ENCODE peak calls at places on chromosomes 1 and 21, in four cellular contexts. I is transverse colon, U is lower leg skin, P is left lung. R is an unnamed sample.

GRCh38 chr1:16212251-16212961 is at the start of gene ARHGEF19:
- DNase-seq in U (no peak), I (peak), P (peak), R (no peak)

GRCh38 chr1:163131981-163132380 is 62.8 kb downstream of the RGS4 start:
- DNase-seq in I (no peak), U (no peak), P (no peak), R (no peak)

GRCh38 chr1:244288663-244289062 is 163.0 kb downstream of the ADSS2 start:
- DNase-seq in I (no peak), U (no peak), P (no peak), R (no peak)

GRCh38 chr1:225823811-225824261 is 13.9 kb downstream of the EPHX1 start:
- DNase-seq in U (no peak), P (no peak), I (no peak), R (no peak)

GRCh38 chr1:39086386-39087108 is 60.4 kb downstream of the NDUFS5 start:
- DNase-seq in U (no peak), I (no peak), P (no peak), R (no peak)

GRCh38 chr1:156359973-156360372 is 9.0 kb upstream of the RHBG start:
- DNase-seq in P (no peak), U (peak), I (no peak), R (no peak)

GRCh38 chr1:156500847-156501686 is 492 bp upstream of the MEF2D start:
- DNase-seq in I (peak), U (peak), P (peak), R (peak)

GRCh38 chr1:224852901-224853568 is 76.4 kb upstream of the DNAH14 start:
- DNase-seq in I (no peak), P (no peak), U (no peak), R (no peak)

GRCh38 chr1:214328770-214329455 is 48.0 kb downstream of the SMYD2 start:
- DNase-seq in I (peak), P (peak), U (peak), R (peak)

GRCh38 chr1:7230121-7230895 is 445.1 kb downstream of the CAMTA1 start:
- DNase-seq in I (no peak), U (peak), P (no peak), R (no peak)

GRCh38 chr1:56142301-56142700 is 437.1 kb downstream of the PLPP3 start:
- DNase-seq in P (no peak), U (no peak), I (no peak), R (no peak)

GRCh38 chr1:224762046-224762445 is 145.9 kb downstream of the CNIH3 start:
- DNase-seq in I (no peak), U (no peak), P (no peak), R (no peak)

DNA sequence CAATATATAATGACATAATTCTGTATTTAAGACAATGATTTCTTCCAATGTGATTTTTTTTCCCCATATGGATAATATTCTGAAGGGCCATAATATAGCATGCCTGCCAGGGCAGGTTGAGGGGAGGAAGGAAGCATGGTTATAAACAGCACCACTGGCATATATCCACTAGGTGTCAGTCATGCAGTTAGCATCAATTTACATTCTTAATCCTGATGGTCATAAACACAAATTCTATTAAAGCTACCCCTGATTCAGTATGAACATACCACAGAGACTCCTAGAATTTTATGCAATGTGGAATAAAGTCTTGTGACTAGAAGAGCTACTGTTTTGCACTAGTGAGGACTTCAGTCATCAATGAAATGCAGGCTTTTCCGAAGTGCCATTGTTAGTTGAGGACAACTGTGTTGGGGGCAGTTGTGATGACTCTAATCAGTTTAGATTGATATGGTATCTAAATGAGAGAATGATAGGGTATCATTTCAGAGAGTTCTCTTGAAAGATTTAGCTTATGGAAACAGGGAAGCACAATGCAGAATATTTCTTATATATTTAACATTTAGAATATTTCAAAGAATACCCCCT is 342.7 kb upstream of the NR5A2 start:
- DNase-seq in I (peak), U (no peak), P (no peak), R (peak)
- H3K4me3 ChIP-seq in I (no peak), U (no peak), P (no peak), R (no peak)

GRCh38 chr1:109827466-109827865 is 63.7 kb upstream of the EPS8L3 start:
- DNase-seq in I (no peak), P (no peak), U (peak), R (no peak)

GRCh38 chr1:109825774-109826173 is 62.1 kb upstream of the EPS8L3 start:
- DNase-seq in I (no peak), U (no peak), P (no peak), R (no peak)

GRCh38 chr1:109827986-109828385 is 64.3 kb upstream of the EPS8L3 start:
- DNase-seq in P (no peak), I (no peak), U (peak), R (no peak)

GRCh38 chr1:109826930-109827349 is 63.2 kb upstream of the EPS8L3 start:
- DNase-seq in U (peak), I (no peak), P (no peak), R (no peak)

DNA sequence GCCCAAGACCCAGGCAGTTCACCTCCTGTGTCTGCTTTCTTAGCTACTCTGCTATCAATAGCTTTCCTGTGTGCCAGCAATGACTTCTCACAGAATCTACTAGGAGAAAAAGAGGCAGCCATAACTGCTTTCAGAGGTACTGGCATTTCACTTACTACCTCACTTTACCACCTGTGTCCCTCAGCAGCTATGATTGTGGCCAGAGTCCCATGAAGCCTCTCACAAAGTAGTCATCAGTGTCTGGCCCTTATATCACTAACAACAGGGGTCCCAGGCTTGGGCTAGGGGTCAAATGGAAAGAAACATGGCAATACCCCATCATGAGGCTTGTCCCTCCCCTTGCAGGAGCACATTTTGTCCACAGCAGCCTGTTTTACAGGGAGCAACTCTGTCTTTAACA is 62.7 kb upstream of the EPS8L3 start:
- DNase-seq in I (no peak), U (peak), P (no peak), R (no peak)
- TF ChIP-seq CTCF in I (no peak), U (no peak), P (no peak), R (no peak)

GRCh38 chr1:159920202-159920601 is 5.1 kb downstream of the TAGLN2 start:
- DNase-seq in I (no peak), P (no peak), U (no peak), R (no peak)
- H3K4me3 ChIP-seq in I (no peak), P (no peak), U (no peak), R (no peak)

GRCh38 chr1:150549496-150550221 is 451 bp downstream of the ADAMTSL4 start:
- DNase-seq in I (peak), P (no peak), U (peak), R (no peak)
- TF ChIP-seq CTCF in I (no peak), P (no peak), U (no peak), R (no peak)

DNA sequence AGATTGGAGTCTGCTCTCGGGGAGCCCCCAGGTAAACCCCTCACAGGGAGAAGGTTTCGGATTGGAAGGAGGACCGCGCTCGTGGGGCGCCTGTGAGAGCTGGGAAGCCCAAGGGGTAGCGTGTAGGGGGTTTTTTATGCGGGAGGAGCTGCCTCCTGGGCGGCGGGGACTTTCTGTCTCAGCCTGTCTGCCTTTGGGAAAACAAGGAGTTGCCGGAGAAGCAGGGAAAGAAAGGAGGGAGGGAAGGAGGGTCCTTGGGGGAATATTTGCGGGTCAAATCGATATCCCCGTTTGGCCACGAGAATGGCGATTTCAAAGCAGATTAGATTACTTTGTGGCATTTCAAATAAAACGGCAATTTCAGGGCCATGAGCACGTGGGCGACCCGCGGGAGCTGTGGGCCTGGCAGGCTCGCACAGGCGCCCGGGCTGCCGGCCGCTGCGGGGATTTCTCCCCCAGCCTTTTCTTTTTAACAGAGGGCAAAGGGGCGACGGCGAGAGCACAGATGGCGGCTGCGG is 9.7 kb downstream of the SIM2 start:
- DNase-seq in P (no peak), U (peak), I (no peak), R (no peak)
- H3K4me3 ChIP-seq in P (no peak), U (no peak), I (no peak), R (no peak)

GRCh38 chr1:32447469-32448185 is 17.2 kb upstream of the ZBTB8B start:
- DNase-seq in P (no peak), U (no peak), I (no peak), R (no peak)

GRCh38 chr1:32454726-32455125 is 10.1 kb upstream of the ZBTB8B start:
- DNase-seq in U (no peak), I (no peak), P (no peak), R (no peak)

GRCh38 chr1:32448773-32449456 is 16.0 kb upstream of the ZBTB8B start:
- DNase-seq in I (no peak), U (no peak), P (no peak), R (no peak)
- TF ChIP-seq CTCF in I (no peak), U (no peak), P (no peak), R (no peak)

DNA sequence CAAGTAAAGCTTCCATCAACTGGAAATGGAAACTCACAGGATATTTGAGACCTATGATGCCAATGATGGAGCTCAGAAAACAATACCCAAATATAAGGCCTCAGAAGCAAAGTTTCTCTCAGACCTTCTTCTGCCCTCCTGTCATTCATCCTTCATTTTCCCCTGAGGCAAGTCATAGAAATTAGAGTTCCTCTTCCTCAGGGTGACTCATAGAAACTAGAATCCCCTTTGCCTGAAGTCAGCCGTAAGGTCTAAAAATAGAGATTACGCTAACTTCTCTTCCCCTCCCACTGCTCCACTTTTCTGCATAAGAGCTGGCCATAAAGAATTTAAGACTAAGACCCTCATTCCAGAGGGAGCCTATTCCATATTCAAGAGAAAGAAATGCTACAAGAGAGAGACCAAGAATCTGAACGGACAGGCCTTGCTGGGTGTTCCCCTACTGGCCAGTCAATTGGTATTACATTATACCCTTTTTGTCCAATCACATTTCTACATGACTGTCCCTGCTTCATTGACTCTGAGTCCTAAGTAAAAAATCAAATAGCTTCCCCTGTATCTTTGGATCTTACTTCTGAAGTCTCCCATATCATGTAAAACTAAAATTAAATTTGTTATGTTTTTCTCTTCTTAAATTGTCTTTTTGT is 994.9 kb downstream of the ADGRL2 start:
- DNase-seq in P (no peak), U (no peak), I (no peak), R (no peak)
- H3K4me3 ChIP-seq in P (no peak), U (no peak), I (no peak), R (no peak)

DNA sequence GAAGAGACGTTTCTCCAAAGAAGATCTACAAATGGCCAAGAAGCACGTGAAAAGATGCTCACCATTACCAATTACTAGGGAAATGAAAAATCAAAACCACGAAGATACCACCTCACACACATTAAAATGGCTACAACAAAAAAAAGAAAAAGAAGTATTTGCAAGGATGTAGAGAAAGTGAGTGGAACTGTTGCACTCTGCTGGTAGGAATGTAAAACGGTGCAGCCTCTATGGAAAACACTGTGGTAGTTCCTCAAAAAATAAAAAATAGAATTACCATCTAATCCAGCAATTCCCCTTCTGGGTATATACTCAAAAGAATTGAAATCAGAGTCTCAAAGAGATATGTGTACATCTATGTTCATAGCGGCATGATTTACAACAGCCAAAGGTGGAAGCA is 115.4 kb upstream of the EDN2 start:
- DNase-seq in I (no peak), P (no peak), U (no peak), R (no peak)
- TF ChIP-seq CTCF in I (peak), P (no peak), U (no peak), R (no peak)

GRCh38 chr21:33940846-33941245 is 25.2 kb upstream of the ATP5PO start:
- DNase-seq in P (no peak), I (no peak), U (no peak), R (no peak)

GRCh38 chr21:33947451-33948095 is 32.0 kb upstream of the ATP5PO start:
- DNase-seq in U (peak), I (peak), P (peak), R (no peak)

GRCh38 chr21:33945652-33946270 is 30.2 kb upstream of the ATP5PO start:
- DNase-seq in U (no peak), P (no peak), I (no peak), R (no peak)

GRCh38 chr21:33943293-33943692 is 27.7 kb upstream of the ATP5PO start:
- DNase-seq in U (no peak), I (no peak), P (no peak), R (no peak)

DNA sequence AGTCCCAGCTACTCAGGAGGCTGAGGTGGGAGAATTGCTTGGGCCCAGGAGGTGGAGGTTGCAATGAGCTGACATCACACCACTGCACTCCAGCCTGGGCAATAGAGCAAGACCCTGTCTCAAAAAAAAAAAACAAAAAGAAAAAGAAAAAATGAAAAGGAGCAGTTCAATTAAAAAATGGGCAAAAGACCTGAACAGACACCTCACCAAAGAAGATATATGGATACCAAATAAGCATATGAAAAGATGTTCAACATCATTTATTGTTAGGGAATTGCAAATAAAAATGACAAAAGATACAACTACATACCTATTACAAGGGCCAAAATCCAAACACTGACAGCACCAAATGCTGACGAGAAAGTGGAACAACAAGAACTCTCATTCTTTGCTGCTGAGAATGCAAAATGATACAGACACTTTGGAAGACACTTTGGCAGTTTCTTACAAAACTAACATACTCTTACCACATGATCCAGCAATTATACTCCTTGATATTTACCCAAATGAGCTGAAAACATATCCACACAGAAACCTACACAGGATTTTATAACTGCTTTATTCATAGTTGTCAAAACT is 28.7 kb upstream of the ATP5PO start:
- DNase-seq in I (no peak), U (no peak), P (no peak), R (no peak)
- H3K4me3 ChIP-seq in I (no peak), U (no peak), P (no peak), R (no peak)